ENCODE peak calls at places on chromosomes 1 and 21, in four cellular contexts. K, M, O and N are unnamed samples.

GRCh38 chr1:22576617-22577016 is 13.3 kb downstream of the EPHA8 start:
- DNase-seq in K (no peak), O (no peak), M (no peak), N (no peak)

GRCh38 chr1:191608367-191608766 is 549.9 kb upstream of the RGS18 start:
- DNase-seq in O (no peak), K (no peak), M (no peak), N (no peak)

GRCh38 chr1:12595839-12596821 is 21.9 kb downstream of the DHRS3 start:
- DNase-seq in K (peak; percentile 94), O (peak; percentile 95), M (peak; percentile 98), N (peak; percentile 96)

GRCh38 chr1:39984951-39985350 is 30.0 kb downstream of the MFSD2A start:
- DNase-seq in M (no peak), K (no peak), O (no peak), N (no peak)

GRCh38 chr1:6235302-6235680 is 473 bp downstream of the ICMT start:
- DNase-seq in K (no peak), O (no peak), M (no peak), N (no peak)

GRCh38 chr1:207181838-207182237 is 77.8 kb downstream of the C4BPA start:
- DNase-seq in M (peak; percentile 4), K (no peak), O (no peak), N (peak; percentile 55)

GRCh38 chr1:3068400-3069361 is at the start of gene PRDM16:
- DNase-seq in K (peak; percentile 74), O (peak; percentile 60), M (peak; percentile 12), N (peak; percentile 13)

GRCh38 chr21:29148535-29148934 is 18.1 kb downstream of the MAP3K7CL start:
- DNase-seq in M (peak; percentile 83), K (no peak), O (peak; percentile 87), N (no peak)

GRCh38 chr1:170068923-170069322 is 5.6 kb downstream of the KIFAP3 start:
- DNase-seq in M (no peak), O (no peak), K (no peak), N (no peak)

GRCh38 chr1:25049190-25049589 is 119.1 kb upstream of the RUNX3 start:
- DNase-seq in K (no peak), O (no peak), M (no peak), N (no peak)

GRCh38 chr1:106727171-106727570 is 329.3 kb upstream of the PRMT6 start:
- DNase-seq in M (no peak), K (no peak), O (no peak), N (no peak)

GRCh38 chr1:2073382-2074230 is 23.4 kb downstream of the PRKCZ start:
- DNase-seq in K (no peak), O (peak; percentile 88), M (peak; percentile 68), N (no peak)

GRCh38 chr1:1162597-1163537 is 10.8 kb upstream of the TTLL10 start:
- DNase-seq in M (no peak), O (no peak), K (no peak), N (no peak)

GRCh38 chr1:186112280-186112679 is 262.8 kb downstream of the TPR start:
- DNase-seq in M (no peak), K (no peak), O (no peak), N (no peak)

GRCh38 chr1:243415663-243416365 is 160.0 kb downstream of the SDCCAG8 start:
- DNase-seq in M (no peak), K (no peak), O (no peak), N (no peak)

GRCh38 chr1:95012389-95012788 is 60.4 kb downstream of the ALG14 start:
- DNase-seq in M (peak; percentile 98), K (no peak), O (peak; percentile 85), N (no peak)